ENCODE peak calls at places on chromosomes 16 and 17, in eight cellular contexts. J is CD4-positive, alpha-beta T cell; Y is AG04450; C is ascending aorta; I is PC-3; Z is right atrium auricular region; K is GM23338; V is cardiac muscle cell. L is an unnamed sample. For H3K27me3, the result is how much of the 10 kb centered on the place peaks cover.

GRCh38 chr16:88356727-88357199 is 26.0 kb upstream of the ZNF469 start:
- DNase-seq in J (no peak), Y (no peak), C (no peak), I (no peak), Z (no peak), K (no peak), V (no peak), L (no peak)

GRCh38 chr16:50662306-50662940 is 18.7 kb downstream of the SNX20 start:
- DNase-seq in J (no peak), Y (no peak), C (no peak), I (no peak), Z (no peak), K (no peak), V (no peak), L (no peak)

GRCh38 chr17:20988001-20988641 is 54.7 kb downstream of the USP22 start:
- DNase-seq in J (no peak), Y (no peak), C (no peak), I (no peak), Z (no peak), K (no peak), V (no peak), L (no peak)

GRCh38 chr17:79080761-79081290 is 6.2 kb downstream of the ENGASE start:
- DNase-seq in J (no peak), Y (no peak), C (no peak), I (no peak), Z (no peak), K (no peak), V (no peak), L (no peak)

GRCh38 chr17:73228748-73229236 is 32.9 kb downstream of the CPSF4L start:
- DNase-seq in J (no peak), Y (peak), C (no peak), I (peak), Z (peak), K (peak), V (peak), L (peak)

GRCh38 chr17:57091186-57091618 is 6.2 kb downstream of the AKAP1 start:
- DNase-seq in J (no peak), Y (no peak), C (peak), I (no peak), Z (peak), K (no peak), V (no peak), L (no peak)

GRCh38 chr17:66733759-66734158 is 101.2 kb upstream of the CACNG5 start:
- DNase-seq in J (no peak), Y (no peak), C (no peak), I (no peak), Z (no peak), K (no peak), V (peak), L (no peak)

GRCh38 chr17:5249615-5250014 is 15.0 kb upstream of the SCIMP start:
- DNase-seq in J (peak), Y (peak), C (no peak), I (peak), Z (peak), K (peak), V (peak), L (peak)

GRCh38 chr17:77695386-77695785 is 263.1 kb upstream of the TNRC6C start:
- DNase-seq in J (no peak), Y (no peak), C (no peak), I (no peak), Z (no peak), K (no peak), V (no peak), L (no peak)

DNA sequence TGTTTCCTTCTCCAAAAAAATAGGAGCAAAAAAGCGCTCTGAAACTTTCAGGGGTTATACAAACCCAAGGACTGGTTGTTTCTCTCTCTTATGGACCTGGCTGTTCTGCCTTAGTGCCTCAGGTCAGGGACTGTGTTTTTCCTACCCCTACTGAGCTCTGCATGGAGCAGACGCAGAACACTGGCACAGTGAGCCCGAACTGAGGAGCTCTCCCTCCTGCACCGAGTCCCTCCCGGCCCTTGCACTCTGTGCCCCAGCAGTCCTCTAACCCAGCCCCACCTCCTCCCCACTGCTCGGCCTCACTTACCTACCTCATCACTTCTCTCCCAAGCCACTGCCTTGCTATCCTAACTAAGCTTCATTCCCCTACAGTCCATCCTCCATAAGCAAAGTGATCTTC is 13.8 kb downstream of the MEIOB start:
- DNase-seq in J (no peak), Y (no peak), C (no peak), I (no peak), Z (no peak), K (no peak), V (no peak), L (no peak)
- TF ChIP-seq CTCF in J (no peak), Y (no peak), C (no peak), I (no peak), Z (no peak), K (no peak), V (no peak), L (no peak)

GRCh38 chr17:7856081-7856791 is 1.1 kb downstream of the NAA38 start:
- DNase-seq in J (peak), Y (no peak), C (no peak), I (peak), Z (no peak), K (no peak), V (peak), L (no peak)

GRCh38 chr17:7858487-7858832 is 657 bp downstream of the CYB5D1 start:
- DNase-seq in J (peak), Y (no peak), C (no peak), I (peak), Z (no peak), K (peak), V (peak), L (no peak)

GRCh38 chr17:7856840-7857723 is at the start of gene NAA38:
- DNase-seq in J (peak), Y (peak), C (peak), I (peak), Z (peak), K (peak), V (peak), L (peak)

GRCh38 chr17:7857724-7858486 is at the start of gene CYB5D1:
- DNase-seq in J (peak), Y (peak), C (peak), I (peak), Z (peak), K (peak), V (peak), L (peak)

GRCh38 chr17:7859028-7859427 is 1.2 kb downstream of the CYB5D1 start:
- DNase-seq in J (no peak), Y (no peak), C (no peak), I (no peak), Z (no peak), K (no peak), V (no peak), L (no peak)
- H3K27ac ChIP-seq in J (no peak), Y (no peak), C (no peak), I (no peak), Z (peak), K (no peak), V (no peak), L (peak)

GRCh38 chr16:58028541-58029070 is 3.1 kb downstream of the MMP15 start:
- DNase-seq in J (no peak), Y (no peak), C (no peak), I (no peak), Z (no peak), K (peak), V (no peak), L (no peak)
- H3K27me3 ChIP-seq in J (under half), Y (under half), C (under half), I (under half), Z (under half), K (under half), V (under half), L (under half)

GRCh38 chr16:56401482-56401881 is 23.9 kb downstream of the AMFR start:
- DNase-seq in J (no peak), Y (no peak), C (no peak), I (peak), Z (no peak), K (peak), V (no peak), L (no peak)
- TF ChIP-seq CTCF in J (no peak), Y (no peak), C (no peak), I (peak), Z (no peak), K (peak), V (peak), L (no peak)

GRCh38 chr17:62627219-62627903 is at the start of gene MRC2:
- DNase-seq in J (no peak), Y (peak), C (no peak), I (peak), Z (peak), K (peak), V (peak), L (no peak)
- H3K27ac ChIP-seq in J (no peak), Y (peak), C (peak), I (no peak), Z (peak), K (peak), V (peak), L (no peak)

DNA sequence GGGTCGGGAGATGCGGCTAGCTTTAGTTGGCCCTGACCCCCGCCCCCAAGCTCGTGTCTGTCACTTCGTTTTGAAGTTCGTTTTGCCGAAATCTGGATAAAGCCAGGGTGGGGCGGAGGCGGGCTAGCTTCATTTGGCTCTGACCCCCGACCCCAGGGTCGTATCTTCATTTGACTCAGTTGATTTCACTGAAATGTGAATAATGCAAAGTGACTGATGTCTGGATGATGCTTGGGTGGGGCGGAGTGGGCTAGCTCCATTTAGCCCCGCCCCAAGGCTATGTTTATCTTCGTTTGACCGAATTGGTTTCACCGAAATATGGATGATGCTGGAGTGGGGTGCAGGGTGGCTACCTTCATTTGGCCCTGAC is 667 bp downstream of the PSMD7 start:
- DNase-seq in J (peak), Y (no peak), C (no peak), I (peak), Z (no peak), K (peak), V (peak), L (no peak)
- H3K27me3 ChIP-seq in J (under half), Y (under half), C (under half), I (under half), Z (under half), K (under half), V (under half), L (under half)

GRCh38 chr16:1958715-1959268 is 546 bp upstream of the NDUFB10 start:
- DNase-seq in J (no peak), Y (no peak), C (no peak), I (no peak), Z (no peak), K (no peak), V (no peak), L (no peak)

GRCh38 chr16:1964046-1964505 is 550 bp downstream of the RPS2 start:
- DNase-seq in J (no peak), Y (no peak), C (no peak), I (no peak), Z (no peak), K (no peak), V (peak), L (no peak)

GRCh38 chr16:1960665-1961630 is 1.6 kb downstream of the NDUFB10 start:
- DNase-seq in J (no peak), Y (no peak), C (no peak), I (peak), Z (no peak), K (no peak), V (peak), L (no peak)

GRCh38 chr16:1961651-1962067 is 2.3 kb downstream of the NDUFB10 start:
- DNase-seq in J (no peak), Y (no peak), C (no peak), I (no peak), Z (no peak), K (no peak), V (no peak), L (no peak)

GRCh38 chr16:1959269-1960039 is at the start of gene NDUFB10:
- DNase-seq in J (peak), Y (peak), C (peak), I (peak), Z (peak), K (peak), V (peak), L (peak)
- TF ChIP-seq CTCF in J (peak), Y (peak), C (peak), I (peak), Z (peak), K (peak), V (peak), L (peak)

GRCh38 chr17:45387739-45388138 is 44.9 kb downstream of the ARHGAP27 start:
- DNase-seq in J (no peak), Y (no peak), C (no peak), I (no peak), Z (no peak), K (no peak), V (no peak), L (no peak)

GRCh38 chr17:45391291-45391690 is 41.4 kb downstream of the ARHGAP27 start:
- DNase-seq in J (no peak), Y (no peak), C (no peak), I (no peak), Z (no peak), K (no peak), V (no peak), L (no peak)

GRCh38 chr17:45386180-45386579 is 46.5 kb downstream of the ARHGAP27 start:
- DNase-seq in J (no peak), Y (no peak), C (no peak), I (no peak), Z (no peak), K (no peak), V (peak), L (no peak)

GRCh38 chr17:45389354-45389753 is 43.3 kb downstream of the ARHGAP27 start:
- DNase-seq in J (no peak), Y (no peak), C (no peak), I (no peak), Z (no peak), K (no peak), V (no peak), L (no peak)

GRCh38 chr17:45388604-45389325 is 43.9 kb downstream of the ARHGAP27 start:
- DNase-seq in J (no peak), Y (no peak), C (no peak), I (peak), Z (no peak), K (no peak), V (peak), L (no peak)
- H3K27ac ChIP-seq in J (no peak), Y (no peak), C (no peak), I (no peak), Z (no peak), K (no peak), V (no peak), L (no peak)

GRCh38 chr17:74358696-74359095 is 3.0 kb downstream of the BTBD17 start:
- DNase-seq in J (no peak), Y (no peak), C (no peak), I (no peak), Z (no peak), K (peak), V (no peak), L (no peak)

GRCh38 chr17:74361613-74362391 is at the start of gene BTBD17:
- DNase-seq in J (no peak), Y (no peak), C (no peak), I (peak), Z (no peak), K (peak), V (peak), L (peak)

GRCh38 chr17:74360993-74361612 is 565 bp downstream of the BTBD17 start:
- DNase-seq in J (no peak), Y (no peak), C (no peak), I (no peak), Z (no peak), K (peak), V (no peak), L (no peak)

GRCh38 chr17:74357466-74357809 is 4.2 kb downstream of the BTBD17 start:
- DNase-seq in J (no peak), Y (no peak), C (no peak), I (no peak), Z (no peak), K (peak), V (no peak), L (no peak)

GRCh38 chr17:74359916-74360315 is 1.8 kb downstream of the BTBD17 start:
- DNase-seq in J (no peak), Y (no peak), C (no peak), I (no peak), Z (no peak), K (no peak), V (no peak), L (no peak)
- H3K27me3 ChIP-seq in J (half or more), Y (under half), C (under half), I (half or more), Z (under half), K (under half), V (under half), L (under half)

GRCh38 chr17:19706791-19707727 is 9.3 kb downstream of the SLC47A2 start:
- DNase-seq in J (no peak), Y (no peak), C (no peak), I (no peak), Z (peak), K (no peak), V (no peak), L (no peak)
- TF ChIP-seq CTCF in J (no peak), Y (no peak), C (no peak), I (no peak), Z (no peak), K (no peak), V (no peak), L (no peak)

L was measured in dorsolateral prefrontal cortex.